ENCODE peak calls at places on chromosomes 7 and 10, in four cellular contexts. Q is D721Med, S is osteocyte, N is SK-N-SH. D is an unnamed sample.

GRCh38 chr10:71598673-71599072 is 120.9 kb downstream of the C10orf105 start:
- DNase-seq in S (no peak), Q (no peak), N (no peak), D (no peak)

GRCh38 chr10:99234067-99234738 is 1.4 kb downstream of the HPSE2 start:
- DNase-seq in N (peak), S (no peak), Q (no peak), D (peak)

GRCh38 chr10:71285986-71286385 is 33.1 kb upstream of the SLC29A3 start:
- DNase-seq in S (no peak), Q (no peak), N (no peak), D (no peak)

GRCh38 chr7:157508477-157508881 is 171.7 kb downstream of the DNAJB6 start:
- DNase-seq in N (no peak), Q (no peak), S (peak), D (no peak)

GRCh38 chr7:475951-476441 is 43.6 kb downstream of the PDGFA start:
- DNase-seq in N (no peak), Q (no peak), S (no peak), D (no peak)

GRCh38 chr7:105806592-105807266 is 69.7 kb downstream of the ATXN7L1 start:
- DNase-seq in Q (no peak), N (no peak), S (no peak), D (peak)

GRCh38 chr10:71396084-71396713 is 521 bp upstream of the CDH23 start:
- DNase-seq in S (peak), N (peak), Q (peak), D (peak)

GRCh38 chr10:93300518-93300917 is 181.6 kb downstream of the MYOF start:
- DNase-seq in N (no peak), Q (no peak), S (no peak), D (no peak)

GRCh38 chr10:51029172-51029641 is 45.1 kb upstream of the PRKG1 start:
- DNase-seq in N (no peak), Q (no peak), S (no peak), D (no peak)

GRCh38 chr10:110221721-110222261 is 14.4 kb downstream of the MXI1 start:
- DNase-seq in Q (no peak), S (no peak), N (peak), D (peak)
- TF ChIP-seq CTCF in Q (no peak), S (peak), N (peak), D (no peak)

GRCh38 chr7:121214652-121215051 is 114.1 kb upstream of the WNT16 start:
- DNase-seq in S (no peak), Q (no peak), N (no peak), D (no peak)
- TF ChIP-seq CTCF in S (no peak), Q (no peak), N (no peak), D (no peak)

GRCh38 chr7:143373255-143373794 is 7.8 kb upstream of the ZYX start:
- DNase-seq in N (no peak), Q (no peak), S (no peak), D (no peak)
- TF ChIP-seq CTCF in N (no peak), Q (no peak), S (no peak), D (no peak)

GRCh38 chr7:128036226-128036940 is 5.1 kb upstream of the LRRC4 start:
- DNase-seq in S (no peak), N (no peak), Q (no peak), D (no peak)

GRCh38 chr7:128037081-128037480 is 5.8 kb upstream of the LRRC4 start:
- DNase-seq in Q (no peak), N (no peak), S (no peak), D (no peak)

GRCh38 chr7:128037880-128038619 is 6.8 kb upstream of the LRRC4 start:
- DNase-seq in N (no peak), Q (no peak), S (no peak), D (no peak)

GRCh38 chr7:128034830-128035229 is 3.6 kb upstream of the LRRC4 start:
- DNase-seq in S (no peak), N (no peak), Q (no peak), D (no peak)

GRCh38 chr7:128035712-128036111 is 4.5 kb upstream of the LRRC4 start:
- DNase-seq in S (peak), Q (peak), N (peak), D (no peak)
- TF ChIP-seq CTCF in S (peak), Q (peak), N (peak), D (peak)

GRCh38 chr10:116654816-116655215 is 34.1 kb downstream of the PNLIPRP2 start:
- DNase-seq in S (no peak), N (peak), Q (no peak), D (no peak)
- TF ChIP-seq CTCF in S (peak), N (peak), Q (peak), D (peak)

GRCh38 chr10:86583983-86584382 is 62.4 kb upstream of the WAPL start:
- DNase-seq in Q (no peak), N (no peak), S (no peak), D (peak)
- TF ChIP-seq CTCF in Q (no peak), N (no peak), S (no peak), D (no peak)

DNA sequence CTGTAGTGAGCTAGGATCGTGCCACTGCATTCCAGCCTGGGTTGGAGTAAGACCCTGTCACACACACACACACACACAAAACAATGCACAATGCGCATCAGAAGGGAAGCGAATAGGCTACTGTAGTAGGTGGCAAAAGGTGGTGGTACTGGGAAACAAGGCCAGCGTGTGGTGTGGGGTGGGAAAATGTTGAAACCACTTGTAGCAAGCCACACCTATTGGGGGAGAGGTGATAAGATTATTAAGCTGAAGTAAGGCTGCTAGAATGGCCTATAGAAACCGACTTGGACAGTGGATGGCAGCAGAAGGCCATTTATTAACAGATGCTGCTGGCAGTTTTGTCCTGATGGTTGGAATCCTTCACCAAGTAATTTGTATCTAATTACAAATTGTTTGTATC is 7.2 kb upstream of the CHCHD1 start:
- DNase-seq in N (no peak), S (no peak), Q (no peak), D (no peak)
- TF ChIP-seq CTCF in N (peak), S (peak), Q (peak), D (no peak)

GRCh38 chr10:35504132-35504531 is 101.0 kb upstream of the GJD4 start:
- DNase-seq in S (no peak), N (no peak), Q (no peak), D (no peak)

GRCh38 chr10:35498693-35499092 is 106.4 kb upstream of the GJD4 start:
- DNase-seq in S (no peak), Q (no peak), N (no peak), D (no peak)

GRCh38 chr10:35502697-35503096 is 102.4 kb upstream of the GJD4 start:
- DNase-seq in N (no peak), S (no peak), Q (no peak), D (no peak)

GRCh38 chr10:35503548-35503947 is 101.6 kb upstream of the GJD4 start:
- DNase-seq in Q (no peak), S (no peak), N (peak), D (no peak)

GRCh38 chr10:35501923-35502322 is 103.2 kb upstream of the GJD4 start:
- DNase-seq in Q (no peak), S (no peak), N (no peak), D (no peak)
- TF ChIP-seq CTCF in Q (no peak), S (no peak), N (no peak), D (no peak)

GRCh38 chr10:124864421-124865193 is 63.0 kb downstream of the ABRAXAS2 start:
- DNase-seq in Q (no peak), N (no peak), S (no peak), D (no peak)

GRCh38 chr10:124869941-124870340 is 68.3 kb downstream of the ABRAXAS2 start:
- DNase-seq in Q (no peak), S (no peak), N (no peak), D (no peak)

GRCh38 chr10:124866812-124867211 is 65.2 kb downstream of the ABRAXAS2 start:
- DNase-seq in Q (no peak), S (no peak), N (no peak), D (no peak)

GRCh38 chr10:124865676-124866075 is 64.1 kb downstream of the ABRAXAS2 start:
- DNase-seq in Q (no peak), S (no peak), N (no peak), D (no peak)

DNA sequence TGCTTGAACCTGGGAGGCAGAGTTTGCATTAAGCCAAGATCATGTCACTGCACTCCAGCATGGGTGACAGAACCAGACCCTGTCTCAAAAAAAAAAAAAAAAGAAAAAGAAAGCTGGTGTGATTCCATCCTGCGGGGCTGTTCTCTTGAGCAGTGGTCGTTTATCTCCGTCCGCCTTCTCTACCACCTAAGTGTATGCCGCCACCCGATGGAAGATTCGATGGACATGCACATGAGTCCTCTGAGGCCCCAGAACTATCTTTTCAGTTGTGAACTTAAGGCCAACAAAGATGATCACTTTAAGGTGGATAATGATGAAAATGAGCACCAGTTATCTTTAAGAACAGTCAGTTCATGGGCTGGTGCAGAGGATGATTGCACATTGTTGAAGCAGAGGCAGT is 65.7 kb downstream of the ABRAXAS2 start:
- DNase-seq in S (no peak), N (no peak), Q (no peak), D (peak)
- TF ChIP-seq CTCF in S (no peak), N (no peak), Q (no peak), D (no peak)